ENCODE peak calls at places on chromosome 16, in nine cellular contexts. J, B, S, U, R, F, P, A and Q are unnamed samples.

GRCh38 chr16:31242197-31242596 is 17.6 kb upstream of the ITGAM start:
- DNase-seq in J (no peak), B (no peak), S (no peak), U (no peak), R (no peak), F (no peak), P (no peak), A (no peak), Q (no peak)

GRCh38 chr16:24478401-24478800 is 61.0 kb upstream of the RBBP6 start:
- DNase-seq in J (no peak), B (no peak), S (no peak), U (no peak), R (no peak), F (no peak), P (no peak), A (no peak), Q (no peak)

GRCh38 chr16:51119576-51120288 is 31.3 kb downstream of the SALL1 start:
- DNase-seq in J (no peak), B (no peak), S (no peak), U (no peak), R (no peak), F (no peak), P (no peak), A (no peak), Q (no peak)

GRCh38 chr16:24396350-24397271 is 140.5 kb downstream of the CACNG3 start:
- DNase-seq in J (no peak), B (no peak), S (no peak), U (no peak), R (no peak), F (no peak), P (no peak), A (no peak), Q (no peak)

GRCh38 chr16:9801651-9802050 is 380.6 kb downstream of the GRIN2A start:
- DNase-seq in J (no peak), B (no peak), S (no peak), U (no peak), R (no peak), F (no peak), P (no peak), A (no peak), Q (no peak)

GRCh38 chr16:50035468-50035992 is 10.5 kb downstream of the CNEP1R1 start:
- DNase-seq in J (no peak), B (no peak), S (no peak), U (no peak), R (no peak), F (no peak), P (no peak), A (no peak), Q (no peak)

GRCh38 chr16:51035110-51035498 is 116.0 kb downstream of the SALL1 start:
- DNase-seq in J (no peak), B (no peak), S (no peak), U (no peak), R (no peak), F (peak; percentile 20), P (no peak), A (no peak), Q (no peak)

GRCh38 chr16:88651276-88651988 is 579 bp upstream of the CYBA start:
- DNase-seq in J (no peak), B (no peak), S (peak; percentile 66), U (no peak), R (no peak), F (peak; percentile 54), P (no peak), A (peak; percentile 75), Q (peak; percentile 38)

GRCh38 chr16:75733305-75734141 is 7.2 kb upstream of the CPHXL start:
- DNase-seq in J (no peak), B (no peak), S (no peak), U (peak; percentile 30), R (no peak), F (no peak), P (no peak), A (peak; percentile 56), Q (no peak)

GRCh38 chr16:89326721-89327120 is 109.2 kb downstream of the ZNF778 start:
- DNase-seq in J (no peak), B (no peak), S (no peak), U (no peak), R (no peak), F (no peak), P (no peak), A (peak; percentile 36), Q (no peak)

GRCh38 chr16:87203060-87203656 is 114.0 kb downstream of the C16orf95 start:
- DNase-seq in J (no peak), B (no peak), S (no peak), U (peak; percentile 43), R (no peak), F (peak; percentile 67), P (peak; percentile 91), A (peak; percentile 82), Q (peak; percentile 43)

GRCh38 chr16:55059146-55059545 is 128.5 kb downstream of the IRX5 start:
- DNase-seq in J (no peak), B (no peak), S (no peak), U (no peak), R (no peak), F (no peak), P (no peak), A (no peak), Q (no peak)

GRCh38 chr16:88649924-88650748 is 717 bp downstream of the CYBA start:
- DNase-seq in J (no peak), B (no peak), S (no peak), U (no peak), R (no peak), F (peak; percentile 52), P (no peak), A (peak; percentile 77), Q (no peak)

GRCh38 chr16:27754788-27755690 is 205.1 kb downstream of the KATNIP start:
- DNase-seq in J (no peak), B (no peak), S (no peak), U (no peak), R (no peak), F (no peak), P (no peak), A (no peak), Q (no peak)

GRCh38 chr16:21684199-21684598 is 20.4 kb downstream of the OTOA start:
- DNase-seq in J (no peak), B (no peak), S (no peak), U (peak; percentile 42), R (no peak), F (no peak), P (no peak), A (no peak), Q (no peak)

GRCh38 chr16:50306287-50306686 is 39.9 kb downstream of the ADCY7 start:
- DNase-seq in J (no peak), B (no peak), S (no peak), U (no peak), R (no peak), F (no peak), P (no peak), A (peak; percentile 39), Q (no peak)

DNA sequence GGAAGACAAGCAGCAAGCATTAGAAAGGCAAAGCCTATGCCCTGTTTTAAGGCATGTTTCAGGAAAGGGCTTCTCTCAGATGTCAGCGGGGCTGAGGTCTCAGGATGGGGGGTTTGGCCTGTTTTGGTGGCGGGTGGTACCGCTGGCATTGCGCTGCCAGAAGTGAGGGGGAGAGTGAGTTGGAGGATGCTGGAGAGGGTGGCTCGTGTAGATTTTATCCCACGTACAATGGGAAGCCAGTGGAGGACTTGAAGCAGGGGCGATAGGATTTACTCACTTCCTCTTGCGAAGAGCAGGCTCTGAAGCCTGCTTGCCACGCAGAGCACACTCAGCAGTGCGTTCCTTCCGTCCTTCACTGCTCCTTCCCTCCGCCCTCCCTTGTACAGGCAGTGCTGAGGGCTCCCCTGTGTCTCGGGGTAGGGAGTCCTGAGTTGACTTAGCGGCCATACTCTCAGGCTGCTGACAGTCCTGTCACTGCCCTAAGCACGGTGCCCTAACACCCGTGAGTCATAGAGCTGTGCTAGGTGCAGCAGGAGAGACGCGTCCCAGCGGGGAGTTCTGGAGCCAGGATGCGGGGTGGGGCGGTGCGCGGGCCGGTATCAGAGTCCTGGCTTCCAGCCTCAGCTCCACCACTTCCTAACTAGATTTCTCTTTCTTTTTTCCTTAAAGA is 113.1 kb downstream of the SNX29 start:
- DNase-seq in J (no peak), B (peak; percentile 51), S (no peak), U (peak; percentile 35), R (peak; percentile 40), F (peak; percentile 42), P (no peak), A (peak; percentile 65), Q (no peak)
- H3K27ac ChIP-seq in J (peak overlapping the region; percentile 38), B (no peak overlapping the region), S (no peak overlapping the region), U (no peak overlapping the region), R (peak overlapping the region; percentile 27), F (peak overlapping the region; percentile 15), P (no peak overlapping the region), A (no peak overlapping the region), Q (no peak overlapping the region)

DNA sequence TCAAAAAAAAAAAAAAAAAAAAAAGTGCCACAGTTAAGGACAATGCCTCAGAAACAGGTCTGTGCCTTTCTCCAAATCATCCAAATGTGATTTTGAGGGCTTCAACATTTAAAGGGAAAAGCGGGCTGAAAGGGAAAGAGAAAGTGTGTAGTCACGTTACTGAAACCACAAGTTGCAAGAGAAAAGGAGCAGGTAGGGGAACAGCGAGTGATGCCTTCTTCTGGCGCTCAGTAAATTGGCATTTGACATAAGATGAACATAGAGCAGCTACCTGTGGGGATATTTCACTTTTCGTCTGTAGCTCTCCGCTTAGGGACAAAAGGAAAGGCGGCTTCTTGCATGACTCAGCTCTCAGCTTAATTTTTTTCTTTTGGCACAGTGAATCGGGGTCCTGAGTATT is 11.1 kb downstream of the CMTM2 start:
- DNase-seq in J (no peak), B (no peak), S (no peak), U (no peak), R (no peak), F (no peak), P (no peak), A (no peak), Q (no peak)
- H3K27ac ChIP-seq in J (no peak overlapping the region), B (no peak overlapping the region), S (peak overlapping the region; percentile 20), U (no peak overlapping the region), R (no peak overlapping the region), F (no peak overlapping the region), P (no peak overlapping the region), A (no peak overlapping the region), Q (no peak overlapping the region)

DNA sequence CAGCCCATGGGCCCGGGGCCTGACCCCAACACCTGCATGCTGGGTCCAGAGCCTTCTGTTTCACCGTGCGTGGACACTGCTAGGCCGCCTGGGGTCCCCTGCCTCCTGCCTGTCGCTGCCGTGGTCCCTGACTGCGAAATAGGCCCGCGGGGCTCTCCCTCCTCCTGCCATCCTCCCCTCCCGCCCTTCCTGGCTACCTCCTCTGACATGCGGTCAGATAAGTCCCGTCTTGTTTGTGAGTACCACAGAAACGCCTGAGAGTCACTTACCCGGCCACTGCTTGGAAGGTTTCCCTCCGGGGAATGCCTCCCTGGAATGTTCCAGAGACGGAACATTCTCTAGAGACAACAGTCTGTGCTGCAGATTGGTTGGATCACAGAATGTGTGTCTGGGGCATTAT is 22.8 kb downstream of the CIBAR2 start:
- DNase-seq in J (no peak), B (no peak), S (no peak), U (no peak), R (no peak), F (no peak), P (no peak), A (no peak), Q (no peak)
- H3K27ac ChIP-seq in J (no peak overlapping the region), B (no peak overlapping the region), S (no peak overlapping the region), U (no peak overlapping the region), R (no peak overlapping the region), F (no peak overlapping the region), P (no peak overlapping the region), A (no peak overlapping the region), Q (no peak overlapping the region)

DNA sequence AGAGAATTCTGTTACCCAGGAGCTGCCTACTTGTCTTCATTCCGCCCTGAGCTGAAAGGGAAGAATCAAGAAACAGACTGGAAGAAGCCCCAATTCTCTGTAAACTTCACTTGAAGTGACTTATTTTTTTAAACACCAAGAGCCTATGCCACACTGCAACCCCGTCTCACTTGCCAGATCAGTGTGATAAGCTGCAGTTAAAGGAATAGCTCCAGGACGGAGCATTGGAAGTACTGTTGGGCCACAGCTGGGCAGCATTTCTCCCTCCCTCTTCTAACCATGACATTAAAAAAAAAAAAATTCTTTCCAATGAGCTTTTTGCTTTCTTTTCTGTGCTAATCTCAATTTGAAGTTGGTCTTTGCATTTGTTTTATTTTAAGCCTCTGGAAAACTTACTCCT is 149.7 kb upstream of the DYNLRB2 start:
- DNase-seq in J (no peak), B (no peak), S (no peak), U (no peak), R (no peak), F (no peak), P (no peak), A (no peak), Q (no peak)
- H3K27ac ChIP-seq in J (no peak overlapping the region), B (no peak overlapping the region), S (no peak overlapping the region), U (peak overlapping the region; percentile 21), R (no peak overlapping the region), F (no peak overlapping the region), P (no peak overlapping the region), A (no peak overlapping the region), Q (no peak overlapping the region)